ENCODE peak calls at places on chromosomes 1 and 21, in five cellular contexts. E is thyroid gland, D is uterus, L is HCT116, K is A549. C is an unnamed sample.
A peak's percentile ranks its signal among the peaks of the same experiment; 100 is the strongest.

GRCh38 chr1:40740039-40740991 is 43.3 kb upstream of the KCNQ4 start:
- DNase-seq in E (no peak), K (no peak), D (peak; percentile 32), L (no peak), C (no peak)

GRCh38 chr1:150282558-150282958 is 204 bp downstream of the CIART start:
- DNase-seq in E (no peak), L (no peak), D (no peak), K (no peak), C (no peak)

GRCh38 chr1:65255088-65256050 is 54.0 kb upstream of the DNAJC6 start:
- DNase-seq in E (peak; percentile 44), D (no peak), L (no peak), K (no peak), C (no peak)

GRCh38 chr1:168179411-168180147 is 817 bp downstream of the TIPRL start:
- DNase-seq in E (no peak), L (no peak), D (no peak), K (peak; percentile 26), C (no peak)

GRCh38 chr1:40690919-40691537 is 476 bp upstream of the NFYC start:
- DNase-seq in K (no peak), E (no peak), L (no peak), D (no peak), C (no peak)

GRCh38 chr1:197356723-197357533 is 88.9 kb downstream of the CRB1 start:
- DNase-seq in E (peak; percentile 12), L (peak; percentile 42), D (no peak), K (no peak), C (no peak)

GRCh38 chr1:15288173-15288926 is 41.3 kb downstream of the FHAD1 start:
- DNase-seq in D (no peak), K (no peak), E (no peak), L (no peak), C (no peak)

GRCh38 chr1:197510691-197511378 is 242.8 kb downstream of the CRB1 start:
- DNase-seq in D (no peak), E (no peak), L (no peak), K (no peak), C (no peak)

GRCh38 chr1:32783851-32784250 is 33.3 kb downstream of the YARS1 start:
- DNase-seq in E (no peak), K (no peak), L (no peak), D (no peak), C (no peak)

GRCh38 chr1:150272379-150272840 is at the start of gene C1orf54:
- DNase-seq in E (no peak), K (no peak), L (no peak), D (peak; percentile 48), C (no peak)

GRCh38 chr1:63917571-63918394 is 144.0 kb downstream of the ROR1 start:
- DNase-seq in K (no peak), E (no peak), L (peak; percentile 32), D (no peak), C (no peak)

GRCh38 chr1:114328505-114328904 is 174.8 kb upstream of the SYT6 start:
- DNase-seq in K (no peak), L (no peak), E (no peak), D (no peak), C (no peak)

GRCh38 chr1:172429324-172430127 is 9.0 kb downstream of the C1orf105 start:
- DNase-seq in E (no peak), D (no peak), K (peak; percentile 65), L (peak; percentile 63), C (peak; percentile 46)

GRCh38 chr21:22421416-22422190 is 1423.4 kb downstream of the NCAM2 start:
- DNase-seq in D (no peak), L (no peak), E (no peak), K (no peak), C (no peak)

GRCh38 chr21:28822882-28823335 is 169.8 kb downstream of the LTN1 start:
- DNase-seq in D (peak; percentile 22), K (no peak), L (no peak), E (no peak), C (no peak)

GRCh38 chr1:48793863-48794262 is 17.2 kb upstream of the BEND5 start:
- DNase-seq in L (no peak), E (no peak), K (no peak), D (no peak), C (peak; percentile 80)

GRCh38 chr1:240987928-240988327 is 369.1 kb downstream of the RGS7 start:
- DNase-seq in D (no peak), E (no peak), L (no peak), K (no peak), C (no peak)

GRCh38 chr1:40316595-40317393 is at the start of gene COL9A2:
- DNase-seq in L (no peak), K (peak; percentile 18), D (no peak), E (peak; percentile 70), C (no peak)

GRCh38 chr1:46401964-46402626 is 8.0 kb downstream of the FAAH start:
- DNase-seq in K (no peak), D (peak; percentile 58), E (peak; percentile 97), L (peak; percentile 43), C (no peak)

GRCh38 chr1:37474697-37475379 is 458 bp downstream of the ZC3H12A start:
- DNase-seq in K (no peak), L (no peak), E (no peak), D (no peak), C (peak; percentile 63)

GRCh38 chr21:38830667-38831525 is 25.2 kb downstream of the ETS2 start:
- DNase-seq in E (no peak), L (no peak), D (no peak), K (no peak), C (no peak)

GRCh38 chr1:153572569-153573015 is 6.9 kb upstream of the S100A2 start:
- DNase-seq in E (peak; percentile 94), L (peak; percentile 84), D (peak; percentile 75), K (peak; percentile 78), C (peak; percentile 86)

GRCh38 chr1:100747821-100748220 is 28.3 kb downstream of the VCAM1 start:
- DNase-seq in D (no peak), E (no peak), L (no peak), K (no peak), C (no peak)

GRCh38 chr1:88029899-88030298 is 654.2 kb upstream of the PKN2 start:
- DNase-seq in E (no peak), L (no peak), D (no peak), K (no peak), C (no peak)

GRCh38 chr1:63326473-63327380 is 4.4 kb downstream of the FOXD3 start:
- DNase-seq in E (no peak), D (no peak), K (no peak), L (no peak), C (no peak)

GRCh38 chr1:57770772-57771171 is 346.9 kb upstream of the DAB1 start:
- DNase-seq in L (no peak), E (no peak), K (no peak), D (no peak), C (no peak)

GRCh38 chr1:78387872-78388271 is 102.9 kb upstream of the PTGFR start:
- DNase-seq in K (no peak), D (no peak), L (no peak), E (no peak), C (no peak)

GRCh38 chr1:117932576-117932975 is 3.0 kb downstream of the WDR3 start:
- DNase-seq in D (no peak), K (no peak), L (no peak), E (no peak), C (no peak)

GRCh38 chr1:207823880-207824566 is 72.2 kb downstream of the CD46 start:
- DNase-seq in D (peak; percentile 81), K (peak; percentile 92), L (peak; percentile 37), E (peak; percentile 93), C (peak; percentile 89)

GRCh38 chr21:30164796-30165195 is 1.8 kb downstream of the CLDN17 start:
- DNase-seq in K (no peak), E (no peak), L (no peak), D (no peak), C (no peak)

GRCh38 chr1:187517508-187517907 is 688.8 kb downstream of the PLA2G4A start:
- DNase-seq in K (no peak), L (no peak), D (no peak), E (no peak), C (no peak)

GRCh38 chr1:202600432-202601041 is 109.7 kb downstream of the SYT2 start:
- DNase-seq in L (no peak), K (no peak), D (no peak), E (no peak), C (no peak)
- TF ChIP-seq CTCF in L (no peak), K (no peak), D (no peak), E (no peak), C (no peak)

GRCh38 chr1:209805875-209806760 is at the start of gene IRF6:
- DNase-seq in L (peak; percentile 88), K (peak; percentile 33), D (peak; percentile 54), E (peak; percentile 97), C (peak; percentile 82)
- TF ChIP-seq POLR2A in L (peak; percentile 75), K (no peak), D (no peak), E (peak; percentile 95), C (peak; percentile 99)

DNA sequence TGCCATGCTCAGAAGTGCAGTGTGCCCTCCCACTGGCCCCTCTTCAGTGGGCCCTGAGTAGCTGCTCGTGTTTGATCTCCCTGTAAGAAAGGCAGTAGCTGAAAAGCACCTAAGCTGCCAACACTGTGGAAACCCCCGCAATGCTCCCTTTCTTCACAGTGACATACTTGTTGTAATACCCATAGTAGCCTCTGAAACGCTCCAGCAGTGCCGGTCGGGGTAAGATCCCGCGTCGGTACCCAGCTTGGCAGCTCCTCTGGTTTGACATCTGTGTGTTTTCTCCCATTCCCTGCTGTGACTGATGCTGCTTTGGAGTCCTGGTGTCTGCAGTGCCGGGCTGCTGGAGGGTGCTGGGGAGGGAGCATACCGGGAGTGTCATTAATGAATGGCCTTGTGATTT is 3.6 kb downstream of the CHAF1B start:
- DNase-seq in L (no peak), E (peak; percentile 34), K (no peak), D (no peak), C (no peak)
- TF ChIP-seq CTCF in L (no peak), E (no peak), K (no peak), D (no peak), C (no peak)

DNA sequence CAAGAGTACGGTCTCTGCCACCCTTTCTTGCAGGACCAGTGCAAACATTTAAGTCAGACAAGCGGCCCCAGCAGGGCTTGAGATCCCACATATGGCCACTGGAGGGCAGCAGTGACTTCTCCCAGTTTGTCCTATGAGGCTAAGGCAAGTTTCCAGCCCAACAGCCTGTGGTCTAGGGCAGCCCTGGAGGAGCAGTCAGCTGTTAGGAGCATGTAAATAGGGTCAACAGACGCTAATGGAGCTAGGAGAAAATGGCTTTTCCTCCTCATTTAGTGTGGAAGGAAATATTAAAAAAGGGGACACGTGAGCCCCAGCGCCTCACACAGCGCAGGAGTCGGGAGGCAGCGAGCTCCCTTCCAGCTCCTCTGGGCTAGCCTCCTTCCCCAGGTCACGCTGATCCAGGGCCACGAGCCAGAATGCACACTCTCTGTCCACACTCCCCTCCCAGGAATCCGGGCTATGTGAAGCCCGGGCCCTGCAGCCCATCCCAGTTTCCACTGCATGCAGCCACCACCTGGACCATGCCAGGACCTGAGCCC is 95.6 kb downstream of the LAMC2 start:
- DNase-seq in D (peak; percentile 93), L (peak; percentile 65), E (peak; percentile 95), K (peak; percentile 74), C (peak; percentile 85)
- TF ChIP-seq POLR2A in D (peak; percentile 16), L (no peak), E (no peak), K (no peak), C (no peak)

GRCh38 chr1:152502496-152503180 is 8.0 kb upstream of the LCE5A start:
- DNase-seq in E (no peak), L (no peak), D (no peak), K (peak; percentile 43), C (no peak)

GRCh38 chr1:152495066-152495675 is 15.4 kb upstream of the LCE5A start:
- DNase-seq in D (no peak), K (no peak), L (no peak), E (no peak), C (peak; percentile 79)

GRCh38 chr1:152501704-152502103 is 8.9 kb upstream of the LCE5A start:
- DNase-seq in E (no peak), K (peak; percentile 64), L (no peak), D (no peak), C (no peak)

GRCh38 chr1:152497273-152497672 is 13.3 kb upstream of the LCE5A start:
- DNase-seq in K (peak; percentile 40), D (no peak), E (no peak), L (no peak), C (no peak)
- TF ChIP-seq CTCF in K (peak; percentile 49), D (no peak), E (no peak), L (peak; percentile 44), C (no peak)

C was measured in Peyer's patch.